ENCODE peak calls at places on chromosomes 13 and 19, in eight cellular contexts. O, B, C, H, I, K, E and U are unnamed samples.

GRCh38 chr13:51547425-51548176 is 36.7 kb upstream of the WDFY2 start:
- DNase-seq in O (no peak), B (no peak), C (peak; percentile 68), H (no peak), I (no peak), K (no peak), E (no peak), U (no peak)

GRCh38 chr19:31350693-31351211 is 1.5 kb upstream of the TSHZ3 start:
- DNase-seq in O (peak; percentile 88), B (no peak), C (no peak), H (no peak), I (peak; percentile 82), K (no peak), E (peak; percentile 43), U (no peak)

GRCh38 chr19:34298891-34299510 is 44.6 kb downstream of the GARRE1 start:
- DNase-seq in O (no peak), B (no peak), C (no peak), H (no peak), I (no peak), K (no peak), E (no peak), U (no peak)

GRCh38 chr19:366205-366783 is 21.7 kb upstream of the MIER2 start:
- DNase-seq in O (no peak), B (no peak), C (no peak), H (no peak), I (peak; percentile 7), K (no peak), E (no peak), U (no peak)

GRCh38 chr13:32391101-32391620 is 36.8 kb downstream of the N4BP2L1 start:
- DNase-seq in O (peak; percentile 15), B (no peak), C (no peak), H (no peak), I (peak; percentile 68), K (no peak), E (no peak), U (no peak)

GRCh38 chr13:112057736-112058518 is 9.0 kb upstream of the SOX1 start:
- DNase-seq in O (peak; percentile 74), B (no peak), C (no peak), H (no peak), I (peak; percentile 68), K (no peak), E (no peak), U (no peak)

GRCh38 chr19:57103573-57104277 is 16.1 kb upstream of the USP29 start:
- DNase-seq in O (peak; percentile 51), B (peak; percentile 55), C (peak; percentile 47), H (peak; percentile 27), I (peak; percentile 75), K (no peak), E (peak; percentile 41), U (peak; percentile 22)

GRCh38 chr13:102530751-102531150 is 66.0 kb upstream of the TPP2 start:
- DNase-seq in O (no peak), B (no peak), C (no peak), H (no peak), I (no peak), K (no peak), E (no peak), U (no peak)

DNA sequence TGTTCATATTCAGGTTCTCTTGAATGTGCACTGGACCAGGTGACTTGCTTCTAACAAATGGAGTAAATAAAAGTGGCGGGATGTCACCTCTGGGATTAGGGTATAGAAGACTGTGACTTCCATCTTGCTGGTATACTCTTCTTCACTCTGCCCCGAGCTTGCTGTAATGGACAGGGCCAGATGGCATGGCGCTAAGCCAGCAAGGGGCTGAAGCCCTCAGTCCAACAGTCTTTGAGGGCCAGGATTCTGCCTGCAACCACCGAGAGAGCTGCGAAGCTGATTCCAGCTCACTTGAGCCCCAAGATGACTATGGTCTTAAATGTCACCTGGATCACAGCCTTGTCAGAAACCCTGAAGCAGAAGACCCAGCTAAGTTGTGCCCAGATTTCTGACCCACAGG is 600.0 kb downstream of the FGF9 start:
- DNase-seq in O (no peak), B (no peak), C (no peak), H (no peak), I (no peak), K (no peak), E (no peak), U (no peak)
- H3K4me1 ChIP-seq in O (no peaks in the 10 kb centered on the region), B (no peaks in the 10 kb centered on the region), C (no peaks in the 10 kb centered on the region), H (no peaks in the 10 kb centered on the region), I (no peaks in the 10 kb centered on the region), K (no peaks in the 10 kb centered on the region), E (no peaks in the 10 kb centered on the region), U (no peaks in the 10 kb centered on the region)

GRCh38 chr13:107441279-107441678 is 774.1 kb downstream of the LIG4 start:
- DNase-seq in O (no peak), B (no peak), C (no peak), H (no peak), I (no peak), K (no peak), E (no peak), U (no peak)

GRCh38 chr13:107434347-107434746 is 781.0 kb downstream of the LIG4 start:
- DNase-seq in O (no peak), B (no peak), C (no peak), H (no peak), I (no peak), K (no peak), E (no peak), U (no peak)

GRCh38 chr13:107438251-107438650 is 777.1 kb downstream of the LIG4 start:
- DNase-seq in O (no peak), B (no peak), C (no peak), H (no peak), I (no peak), K (no peak), E (no peak), U (no peak)
- H3K4me3 ChIP-seq in O (no peak overlapping the region), B (no peak overlapping the region), C (no peak overlapping the region), H (no peak overlapping the region), I (no peak overlapping the region), K (no peak overlapping the region), E (no peak overlapping the region), U (no peak overlapping the region)

GRCh38 chr19:39307233-39307821 is 11.1 kb downstream of the IFNL1 start:
- DNase-seq in O (peak; percentile 93), B (no peak), C (no peak), H (no peak), I (peak; percentile 90), K (no peak), E (peak; percentile 57), U (no peak)

GRCh38 chr19:39306075-39306474 is 9.9 kb downstream of the IFNL1 start:
- DNase-seq in O (no peak), B (no peak), C (no peak), H (no peak), I (no peak), K (no peak), E (no peak), U (no peak)

GRCh38 chr19:39307822-39308530 is 11.8 kb downstream of the IFNL1 start:
- DNase-seq in O (peak; percentile 68), B (no peak), C (no peak), H (no peak), I (peak; percentile 83), K (no peak), E (no peak), U (no peak)

GRCh38 chr19:39310558-39311311 is 9.9 kb downstream of the LRFN1 start:
- DNase-seq in O (peak; percentile 75), B (no peak), C (no peak), H (no peak), I (peak; percentile 86), K (no peak), E (no peak), U (no peak)

DNA sequence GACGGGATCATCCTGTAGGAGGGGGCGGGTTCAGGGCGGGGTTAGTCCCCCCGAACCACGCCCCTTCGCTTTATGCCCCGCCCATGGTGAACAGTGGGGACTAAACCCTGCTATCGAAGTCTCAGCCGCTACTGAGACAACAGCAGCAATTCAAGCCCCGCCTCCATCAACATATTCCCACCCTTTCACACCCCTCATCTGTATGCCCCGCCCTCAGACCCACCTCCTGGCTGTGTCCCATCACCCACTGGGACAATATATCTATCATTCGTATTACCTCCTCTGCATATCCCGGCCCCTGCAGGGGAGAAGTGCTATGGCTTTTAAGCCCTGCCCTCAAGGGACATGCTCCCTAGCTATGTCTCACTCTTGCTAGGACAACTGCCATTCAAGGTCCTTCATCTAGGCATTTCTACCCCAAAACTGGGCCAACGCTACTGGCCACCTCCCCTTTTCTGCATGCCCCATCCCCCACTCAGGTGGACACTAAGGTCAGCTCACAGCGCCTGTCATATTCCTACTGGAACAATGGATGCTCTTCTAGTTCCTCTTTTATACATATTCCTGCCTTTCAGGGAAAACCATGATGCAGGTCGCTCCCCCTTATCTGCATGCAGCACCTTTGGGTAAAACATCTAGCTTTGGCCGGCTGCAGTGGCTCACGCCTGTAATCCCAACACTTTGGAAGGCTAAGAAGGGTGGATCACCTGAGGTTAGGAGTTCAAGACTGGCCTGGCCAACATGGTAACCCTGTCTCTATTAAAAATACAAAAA is 11.9 kb downstream of the LRFN1 start:
- DNase-seq in O (peak; percentile 75), B (no peak), C (no peak), H (no peak), I (peak; percentile 94), K (no peak), E (no peak), U (no peak)
- H3K27me3 ChIP-seq in O (peaks cover 54% of the 10 kb centered on the region), B (no peaks in the 10 kb centered on the region), C (no peaks in the 10 kb centered on the region), H (no peaks in the 10 kb centered on the region), I (peaks cover 44% of the 10 kb centered on the region), K (peaks cover 9% of the 10 kb centered on the region), E (peaks cover 39% of the 10 kb centered on the region), U (no peaks in the 10 kb centered on the region)

GRCh38 chr19:4866595-4867424 is 657 bp downstream of the PLIN3 start:
- DNase-seq in O (peak; percentile 80), B (peak; percentile 36), C (peak; percentile 34), H (peak; percentile 45), I (peak; percentile 87), K (no peak), E (peak; percentile 68), U (peak; percentile 33)

GRCh38 chr19:4867534-4868285 is at the start of gene PLIN3:
- DNase-seq in O (peak; percentile 95), B (peak; percentile 84), C (peak; percentile 89), H (peak; percentile 82), I (peak; percentile 99), K (peak; percentile 76), E (peak; percentile 98), U (peak; percentile 88)

GRCh38 chr19:4868286-4868834 is 893 bp upstream of the PLIN3 start:
- DNase-seq in O (no peak), B (no peak), C (no peak), H (no peak), I (no peak), K (no peak), E (no peak), U (no peak)

GRCh38 chr19:4871711-4872110 is 4.2 kb upstream of the PLIN3 start:
- DNase-seq in O (no peak), B (no peak), C (no peak), H (no peak), I (no peak), K (no peak), E (no peak), U (no peak)

DNA sequence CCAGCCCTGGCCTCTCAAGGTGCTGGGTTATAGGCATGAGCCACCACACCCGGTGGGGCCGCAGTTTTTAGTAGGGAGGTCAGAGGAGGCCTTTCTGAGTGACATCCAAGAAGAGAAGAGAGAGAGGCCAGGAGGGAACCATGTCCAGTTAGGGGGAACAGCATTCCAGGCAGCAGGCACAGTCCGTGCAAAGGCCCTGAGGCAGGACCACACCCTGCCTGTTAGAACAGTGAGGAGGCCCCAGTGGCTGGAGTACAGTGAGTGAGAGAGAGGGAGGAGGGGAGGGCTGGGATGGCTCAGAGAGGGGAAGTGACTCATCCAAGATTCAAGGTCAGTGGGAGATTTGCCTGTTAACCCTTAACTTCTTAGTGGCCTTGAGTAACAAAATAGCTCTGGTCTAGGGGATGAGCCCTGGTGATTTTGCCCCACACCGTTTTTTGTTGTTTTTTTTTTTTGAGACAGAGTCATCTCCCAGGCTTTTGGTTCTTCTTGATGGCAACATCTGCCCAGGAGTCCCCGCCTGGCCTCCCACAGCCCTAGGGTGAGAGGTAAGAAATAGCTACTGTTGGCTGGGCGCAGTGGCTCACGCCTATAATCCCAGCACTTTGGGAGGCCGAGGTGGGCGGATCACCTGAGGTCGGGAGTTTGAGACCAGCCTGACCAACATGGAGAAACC is 2.7 kb upstream of the PLIN3 start:
- DNase-seq in O (no peak), B (no peak), C (peak; percentile 98), H (no peak), I (peak; percentile 81), K (peak; percentile 92), E (peak; percentile 42), U (no peak)
- H3K4me1 ChIP-seq in O (no peaks in the 10 kb centered on the region), B (peaks cover 7% of the 10 kb centered on the region), C (peaks cover 54% of the 10 kb centered on the region), H (peaks cover 18% of the 10 kb centered on the region), I (no peaks in the 10 kb centered on the region), K (peaks cover 14% of the 10 kb centered on the region), E (peaks cover 40% of the 10 kb centered on the region), U (no peaks in the 10 kb centered on the region)